ENCODE peak calls at places on chromosomes 6 and 20, in six cellular contexts. K, C, W, N, L and D are unnamed samples.
A peak's percentile ranks its signal among the peaks of the same experiment; 100 is the strongest.

GRCh38 chr6:166554316-166554715 is 32.2 kb downstream of the RAMACL start:
- DNase-seq in W (no peak), N (no peak), L (no peak), C (no peak), K (no peak), D (peak; percentile 45)

GRCh38 chr20:9235518-9235917 is 166.6 kb downstream of the PLCB4 start:
- DNase-seq in C (no peak), W (no peak), N (no peak), L (no peak), K (no peak), D (no peak)

GRCh38 chr6:37303891-37304503 is 46.1 kb upstream of the TMEM217 start:
- DNase-seq in C (no peak), K (no peak), N (no peak), L (no peak), W (no peak), D (no peak)

GRCh38 chr20:45779011-45779915 is 12.4 kb downstream of the WFDC3 start:
- DNase-seq in C (no peak), N (peak; percentile 94), W (peak; percentile 72), K (peak; percentile 92), L (peak; percentile 97), D (peak; percentile 75)

GRCh38 chr20:12965212-12965879 is 43.4 kb upstream of the SPTLC3 start:
- DNase-seq in C (no peak), W (no peak), N (no peak), K (no peak), L (no peak), D (no peak)

GRCh38 chr6:65505736-65506135 is 201.3 kb downstream of the EYS start:
- DNase-seq in K (no peak), W (no peak), L (no peak), C (no peak), N (no peak), D (no peak)

GRCh38 chr20:64261138-64261537 is 5.6 kb downstream of the PCMTD2 start:
- DNase-seq in N (no peak), W (no peak), K (no peak), C (no peak), L (no peak), D (no peak)

GRCh38 chr6:146916435-146917015 is 287.7 kb upstream of the STXBP5 start:
- DNase-seq in L (no peak), C (no peak), K (no peak), W (no peak), N (no peak), D (no peak)

GRCh38 chr20:37526238-37526838 is 1.3 kb downstream of the BLCAP start:
- DNase-seq in N (peak; percentile 39), L (peak; percentile 59), K (no peak), W (no peak), C (no peak), D (no peak)

GRCh38 chr6:56671651-56672461 is 29.2 kb upstream of the DST start:
- DNase-seq in L (no peak), K (no peak), N (peak; percentile 13), W (peak; percentile 53), C (no peak), D (no peak)

GRCh38 chr6:112304680-112305079 is 42.5 kb upstream of the RFPL4B start:
- DNase-seq in C (no peak), K (no peak), W (no peak), L (no peak), N (no peak), D (no peak)

GRCh38 chr6:142950291-142950690 is 5.3 kb upstream of the HIVEP2 start:
- DNase-seq in L (no peak), W (no peak), N (no peak), C (no peak), K (no peak), D (no peak)

GRCh38 chr20:59825944-59826759 is 107.3 kb downstream of the SYCP2 start:
- DNase-seq in C (no peak), K (no peak), L (peak; percentile 41), W (no peak), N (peak; percentile 44), D (no peak)

GRCh38 chr6:150177260-150178246 is 34.7 kb downstream of the PPP1R14C start:
- DNase-seq in L (no peak), C (no peak), N (peak; percentile 24), K (no peak), W (no peak), D (peak; percentile 46)

GRCh38 chr6:7389162-7389450 is 436 bp downstream of the CAGE1 start:
- DNase-seq in L (no peak), C (no peak), N (peak; percentile 70), W (peak; percentile 68), K (no peak), D (no peak)

GRCh38 chr6:130600880-130601341 is 226.3 kb upstream of the SMLR1 start:
- DNase-seq in C (no peak), K (no peak), N (no peak), W (no peak), L (no peak), D (no peak)

GRCh38 chr6:87341158-87341557 is 3.5 kb upstream of the C6orf163 start:
- DNase-seq in L (no peak), K (no peak), W (no peak), C (no peak), N (no peak), D (no peak)

GRCh38 chr6:4914412-4915159 is 89.3 kb downstream of the RPP40 start:
- DNase-seq in W (no peak), K (no peak), L (no peak), N (no peak), C (no peak), D (no peak)

GRCh38 chr6:33276864-33277662 is at the start of gene B3GALT4:
- DNase-seq in L (peak; percentile 84), N (peak; percentile 57), W (peak; percentile 64), C (peak; percentile 28), K (no peak), D (peak; percentile 78)

GRCh38 chr6:80457044-80457933 is 350.8 kb downstream of the BCKDHB start:
- DNase-seq in N (peak; percentile 82), L (peak; percentile 86), C (no peak), W (peak; percentile 74), K (peak; percentile 26), D (peak; percentile 68)

GRCh38 chr6:139030539-139030938 is 2.0 kb downstream of the ABRACL start:
- DNase-seq in C (no peak), W (no peak), N (no peak), K (no peak), L (no peak), D (no peak)

GRCh38 chr6:139029470-139030210 is 1.1 kb downstream of the ABRACL start:
- DNase-seq in L (peak; percentile 80), N (peak; percentile 65), K (peak; percentile 73), W (peak; percentile 36), C (no peak), D (peak; percentile 64)

GRCh38 chr6:139028658-139029469 is at the start of gene ABRACL:
- DNase-seq in C (peak; percentile 38), N (peak; percentile 69), L (peak; percentile 82), W (peak; percentile 46), K (peak; percentile 54), D (peak; percentile 57)

GRCh38 chr6:139028242-139028657 is 295 bp upstream of the ABRACL start:
- DNase-seq in L (no peak), C (no peak), W (no peak), N (no peak), K (peak; percentile 81), D (no peak)

GRCh38 chr6:139030211-139030530 is 1.6 kb downstream of the ABRACL start:
- DNase-seq in L (no peak), C (no peak), K (no peak), N (no peak), W (no peak), D (no peak)
- H3K27ac ChIP-seq in L (peak overlapping the region; percentile 91), C (peak overlapping the region; percentile 90), K (peak overlapping the region; percentile 77), N (no peak overlapping the region), W (no peak overlapping the region), D (peak overlapping the region; percentile 91)

DNA sequence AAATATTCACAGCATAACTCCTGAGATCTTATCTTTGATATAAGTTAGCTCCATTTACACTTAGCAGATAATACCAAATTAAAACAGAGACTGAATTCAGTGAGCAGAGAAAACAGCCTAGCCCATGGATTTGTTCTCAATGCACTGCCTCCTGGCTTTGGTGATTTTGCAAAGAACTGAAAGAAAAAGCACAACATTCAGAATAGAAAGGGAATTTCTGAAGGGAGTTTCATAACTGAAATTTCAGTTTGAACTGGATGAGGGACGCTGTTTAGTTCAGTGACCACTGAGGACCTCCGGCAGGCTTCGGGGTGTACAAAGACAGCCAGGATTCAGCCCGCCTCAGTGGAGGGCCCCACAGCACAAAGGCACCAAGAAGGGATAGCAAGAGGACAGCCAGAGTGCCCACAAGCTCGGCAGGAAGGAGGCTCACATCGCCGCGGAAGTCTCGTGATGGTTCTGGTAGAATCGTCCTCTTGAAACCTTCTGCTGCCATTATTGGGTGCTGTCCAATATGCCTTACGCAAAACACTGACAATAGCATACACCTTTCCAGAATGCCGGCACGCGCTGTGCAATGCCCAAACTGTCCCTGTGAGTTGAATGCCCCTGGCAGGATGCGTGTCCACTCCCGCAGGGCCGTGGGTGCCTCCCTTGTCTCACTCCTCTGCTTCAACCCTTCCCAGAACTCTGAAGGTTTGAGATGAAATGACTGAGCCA is 9.7 kb upstream of the IRF4 start:
- DNase-seq in N (no peak), K (no peak), C (no peak), L (peak; percentile 62), W (no peak), D (no peak)
- H3K9me3 ChIP-seq in N (no peaks in the 10 kb centered on the region), K (no peaks in the 10 kb centered on the region), C (no peaks in the 10 kb centered on the region), L (no peaks in the 10 kb centered on the region), W (no peaks in the 10 kb centered on the region), D (no peaks in the 10 kb centered on the region)

DNA sequence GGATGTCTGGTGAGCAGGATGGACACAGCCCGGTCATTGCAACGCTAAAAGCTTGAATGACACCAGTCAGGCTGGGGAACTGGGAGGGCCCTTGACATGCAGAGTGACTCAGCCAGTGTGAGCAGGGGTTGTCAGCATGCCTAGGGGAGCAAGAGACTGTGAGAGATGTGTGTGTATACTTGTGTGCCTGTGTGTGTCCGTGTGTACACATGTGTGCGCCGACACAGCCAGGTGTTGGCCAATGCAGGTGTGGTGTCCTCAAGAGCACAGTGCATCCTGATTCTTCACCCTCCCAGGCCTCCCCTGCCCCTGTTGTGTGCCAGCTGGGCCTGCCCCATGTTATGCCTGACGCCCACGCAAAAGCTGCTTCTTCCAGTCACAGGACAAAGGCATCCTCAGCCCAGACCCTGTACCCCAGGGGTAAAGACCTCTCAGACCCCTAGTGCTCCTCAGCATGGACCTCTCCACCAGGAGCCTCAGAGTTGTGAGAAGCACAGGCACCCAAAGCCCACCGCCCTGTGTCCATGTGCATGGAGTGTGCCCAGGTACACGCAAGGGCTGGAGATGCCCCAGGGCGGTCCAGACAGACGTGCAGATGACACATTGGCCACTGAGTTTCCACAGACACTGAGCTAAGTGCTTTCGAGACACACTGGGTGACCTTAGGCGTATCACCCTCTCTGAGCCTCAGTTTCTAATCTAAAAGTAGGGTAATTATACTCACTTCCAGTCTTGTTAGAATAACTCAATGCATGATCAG is 16.6 kb downstream of the NRSN2 start:
- DNase-seq in L (no peak), K (no peak), C (no peak), W (no peak), N (no peak), D (no peak)
- H3K27ac ChIP-seq in L (no peak overlapping the region), K (no peak overlapping the region), C (no peak overlapping the region), W (no peak overlapping the region), N (no peak overlapping the region), D (no peak overlapping the region)

DNA sequence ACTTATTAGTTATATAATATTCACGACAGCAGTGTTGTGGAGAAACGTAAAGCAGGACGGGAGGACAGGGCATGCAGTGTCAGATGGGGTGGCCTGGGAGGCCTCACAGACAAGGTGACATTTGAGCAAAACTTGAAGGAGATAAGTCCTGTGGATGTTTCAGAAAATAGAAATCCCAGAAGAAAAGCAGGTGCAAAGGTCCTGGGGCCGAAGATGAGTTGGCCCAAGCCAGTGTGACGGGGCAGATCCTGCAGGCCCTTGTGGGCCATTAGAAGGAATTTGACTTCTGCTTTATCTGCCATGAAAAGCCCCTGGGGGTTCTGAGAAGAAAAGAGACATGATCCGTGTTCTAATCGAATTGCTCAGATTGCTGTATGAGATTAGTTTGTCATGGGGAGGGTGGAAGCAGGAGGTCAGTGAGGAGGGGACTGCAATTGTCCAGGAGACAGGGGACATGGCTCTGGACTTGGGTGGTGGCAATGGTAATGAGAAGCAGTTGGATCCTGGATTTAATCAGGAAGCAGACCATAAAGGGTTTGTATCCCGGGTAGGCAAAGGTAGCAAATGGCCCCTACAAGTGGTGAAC is 437.4 kb upstream of the SULF2 start:
- DNase-seq in C (no peak), L (no peak), W (no peak), N (no peak), K (no peak), D (no peak)
- H3K9me3 ChIP-seq in C (no peaks in the 10 kb centered on the region), L (no peaks in the 10 kb centered on the region), W (no peaks in the 10 kb centered on the region), N (no peaks in the 10 kb centered on the region), K (no peaks in the 10 kb centered on the region), D (peaks cover 5% of the 10 kb centered on the region)